ENCODE peak calls at places on chromosomes 6 and 20, in six cellular contexts. P is GM12865, R is ACHN, T is AG09309, B is choroid plexus epithelial cell, J is AML-193. I is an unnamed sample.

GRCh38 chr6:33702345-33702977 is 9.0 kb downstream of the UQCC2 start:
- DNase-seq in P (peak), R (peak), T (peak), B (peak), J (peak), I (peak)

GRCh38 chr6:139765825-139766285 is 391.4 kb upstream of the CITED2 start:
- DNase-seq in P (no peak), R (no peak), T (no peak), B (peak), J (no peak), I (no peak)

GRCh38 chr6:29553268-29554057 is 6.1 kb downstream of the UBD start:
- DNase-seq in P (peak), R (no peak), T (peak), B (peak), J (no peak), I (no peak)

GRCh38 chr6:56802570-56802969 is 152.3 kb upstream of the BEND6 start:
- DNase-seq in P (no peak), R (no peak), T (no peak), B (peak), J (no peak), I (no peak)

GRCh38 chr20:49028684-49029083 is 17.4 kb upstream of the CSE1L start:
- DNase-seq in P (no peak), R (peak), T (peak), B (peak), J (peak), I (peak)

GRCh38 chr6:57172136-57173055 is at the start of gene BAG2:
- DNase-seq in P (peak), R (peak), T (peak), B (peak), J (no peak), I (peak)

GRCh38 chr20:63640086-63640485 is 13.1 kb downstream of the STMN3 start:
- DNase-seq in P (no peak), R (no peak), T (no peak), B (no peak), J (no peak), I (no peak)

GRCh38 chr6:111871725-111872520 is 1.3 kb downstream of the FYN start:
- DNase-seq in P (peak), R (no peak), T (no peak), B (peak), J (peak), I (peak)

GRCh38 chr6:136178749-136179148 is 71.4 kb downstream of the MTFR2 start:
- DNase-seq in P (no peak), R (no peak), T (no peak), B (no peak), J (no peak), I (no peak)

GRCh38 chr6:357791-358341 is 33.7 kb upstream of the IRF4 start:
- DNase-seq in P (no peak), R (no peak), T (no peak), B (no peak), J (no peak), I (no peak)

GRCh38 chr6:2763876-2764540 is 1.2 kb upstream of the WRNIP1 start:
- DNase-seq in P (no peak), R (no peak), T (no peak), B (no peak), J (no peak), I (no peak)

GRCh38 chr6:123329337-123329736 is 307.4 kb downstream of the TRDN start:
- DNase-seq in P (no peak), R (no peak), T (no peak), B (no peak), J (no peak), I (no peak)

GRCh38 chr20:32481311-32482103 is 103.6 kb downstream of the NOL4L start:
- DNase-seq in P (no peak), R (no peak), T (no peak), B (peak), J (no peak), I (no peak)

GRCh38 chr6:62390413-62390812 is 104.4 kb upstream of the KHDRBS2 start:
- DNase-seq in P (no peak), R (no peak), T (no peak), B (no peak), J (no peak), I (no peak)

GRCh38 chr6:22613695-22614094 is 44.3 kb downstream of the HDGFL1 start:
- DNase-seq in P (no peak), R (no peak), T (peak), B (peak), J (no peak), I (no peak)

GRCh38 chr6:149545258-149545753 is 537 bp downstream of the PPIL4 start:
- DNase-seq in P (peak), R (peak), T (peak), B (peak), J (peak), I (peak)

GRCh38 chr6:146149770-146150169 is 120.9 kb downstream of the GRM1 start:
- DNase-seq in P (no peak), R (no peak), T (no peak), B (no peak), J (no peak), I (no peak)

GRCh38 chr20:9977629-9978028 is 57.2 kb upstream of the ANKEF1 start:
- DNase-seq in P (no peak), R (no peak), T (no peak), B (no peak), J (no peak), I (no peak)

GRCh38 chr6:10686901-10687300 is 7.5 kb downstream of the C6orf52 start:
- DNase-seq in P (no peak), R (no peak), T (no peak), B (no peak), J (no peak), I (no peak)

GRCh38 chr6:139129284-139129683 is 5.6 kb upstream of the HECA start:
- DNase-seq in P (no peak), R (no peak), T (peak), B (peak), J (no peak), I (no peak)

I was measured in KBM-7.